ENCODE peak calls at places on chromosomes 5 and 9, in six cellular contexts. One of them, this sample, is unnamed. For H3K36me3 and H3K4me1, the result is how much of the 10 kb centered on the place peaks cover.

GRCh38 chr9:89576404-89576824 is 28.4 kb upstream of the GADD45G start:
- DNase-seq in lower lobe of right lung: no peak
- DNase-seq in vagina: no peak
- DNase-seq in colonic mucosa: no peak
- DNase-seq in cardiac muscle cell: peak
- DNase-seq in neural progenitor cell: peak
- DNase-seq in this sample: peak

GRCh38 chr9:77892171-77892570 is 139.4 kb downstream of the GNAQ start:
- DNase-seq in lower lobe of right lung: no peak
- DNase-seq in vagina: no peak
- DNase-seq in colonic mucosa: no peak
- DNase-seq in cardiac muscle cell: no peak
- DNase-seq in neural progenitor cell: no peak
- DNase-seq in this sample: no peak

GRCh38 chr5:144549580-144549979 is 378.9 kb downstream of the KCTD16 start:
- DNase-seq in lower lobe of right lung: no peak
- DNase-seq in vagina: no peak
- DNase-seq in colonic mucosa: peak
- DNase-seq in cardiac muscle cell: no peak
- DNase-seq in neural progenitor cell: no peak
- DNase-seq in this sample: no peak

GRCh38 chr5:107869459-107870115 is 198.8 kb upstream of the EFNA5 start:
- DNase-seq in lower lobe of right lung: no peak
- DNase-seq in vagina: no peak
- DNase-seq in colonic mucosa: no peak
- DNase-seq in cardiac muscle cell: no peak
- DNase-seq in neural progenitor cell: no peak
- DNase-seq in this sample: no peak

GRCh38 chr9:124262596-124263045 is 4.9 kb downstream of the NEK6 start:
- DNase-seq in lower lobe of right lung: no peak
- DNase-seq in vagina: no peak
- DNase-seq in colonic mucosa: no peak
- DNase-seq in cardiac muscle cell: no peak
- DNase-seq in neural progenitor cell: peak
- DNase-seq in this sample: peak

GRCh38 chr5:150085191-150085912 is 1.0 kb downstream of the CSF1R start:
- DNase-seq in lower lobe of right lung: no peak
- DNase-seq in vagina: peak
- DNase-seq in colonic mucosa: peak
- DNase-seq in cardiac muscle cell: no peak
- DNase-seq in neural progenitor cell: no peak
- DNase-seq in this sample: no peak

GRCh38 chr5:169218862-169219261 is 82.1 kb downstream of the SLIT3 start:
- DNase-seq in lower lobe of right lung: no peak
- DNase-seq in vagina: no peak
- DNase-seq in colonic mucosa: no peak
- DNase-seq in cardiac muscle cell: no peak
- DNase-seq in neural progenitor cell: no peak
- DNase-seq in this sample: no peak

GRCh38 chr5:138874771-138875628 is at the start of gene LRRTM2:
- DNase-seq in lower lobe of right lung: no peak
- DNase-seq in vagina: no peak
- DNase-seq in colonic mucosa: no peak
- DNase-seq in cardiac muscle cell: no peak
- DNase-seq in neural progenitor cell: peak
- DNase-seq in this sample: no peak

GRCh38 chr9:70352356-70352755 is 62.1 kb downstream of the KLF9 start:
- DNase-seq in lower lobe of right lung: no peak
- DNase-seq in vagina: no peak
- DNase-seq in colonic mucosa: no peak
- DNase-seq in cardiac muscle cell: no peak
- DNase-seq in neural progenitor cell: no peak
- DNase-seq in this sample: no peak

GRCh38 chr9:78357165-78357873 is 60.4 kb downstream of the PSAT1 start:
- DNase-seq in lower lobe of right lung: no peak
- DNase-seq in vagina: no peak
- DNase-seq in colonic mucosa: no peak
- DNase-seq in cardiac muscle cell: no peak
- DNase-seq in neural progenitor cell: no peak
- DNase-seq in this sample: no peak

GRCh38 chr9:111959960-111960359 is 63.3 kb downstream of the UGCG start:
- DNase-seq in lower lobe of right lung: no peak
- DNase-seq in vagina: no peak
- DNase-seq in colonic mucosa: no peak
- DNase-seq in cardiac muscle cell: no peak
- DNase-seq in neural progenitor cell: no peak
- DNase-seq in this sample: no peak

GRCh38 chr5:62560786-62561185 is 17.8 kb upstream of the LRRC70 start:
- DNase-seq in lower lobe of right lung: no peak
- DNase-seq in vagina: no peak
- DNase-seq in colonic mucosa: no peak
- DNase-seq in cardiac muscle cell: no peak
- DNase-seq in neural progenitor cell: no peak
- DNase-seq in this sample: no peak

GRCh38 chr9:33468797-33469621 is 4.7 kb downstream of the NOL6 start:
- DNase-seq in lower lobe of right lung: no peak
- DNase-seq in vagina: no peak
- DNase-seq in colonic mucosa: no peak
- DNase-seq in cardiac muscle cell: no peak
- DNase-seq in neural progenitor cell: no peak
- DNase-seq in this sample: no peak

GRCh38 chr5:143695244-143695885 is 116.6 kb upstream of the HMHB1 start:
- DNase-seq in lower lobe of right lung: no peak
- DNase-seq in vagina: no peak
- DNase-seq in colonic mucosa: no peak
- DNase-seq in cardiac muscle cell: no peak
- DNase-seq in neural progenitor cell: no peak
- DNase-seq in this sample: no peak

GRCh38 chr5:77550416-77550815 is 58.3 kb upstream of the WDR41 start:
- DNase-seq in lower lobe of right lung: no peak
- DNase-seq in vagina: no peak
- DNase-seq in colonic mucosa: no peak
- DNase-seq in cardiac muscle cell: no peak
- DNase-seq in neural progenitor cell: no peak
- DNase-seq in this sample: no peak

GRCh38 chr5:40073927-40074326 is 605.8 kb upstream of the PTGER4 start:
- DNase-seq in lower lobe of right lung: no peak
- DNase-seq in vagina: no peak
- DNase-seq in colonic mucosa: no peak
- DNase-seq in cardiac muscle cell: no peak
- DNase-seq in neural progenitor cell: no peak
- DNase-seq in this sample: no peak

GRCh38 chr5:149386166-149386565 is 7.1 kb upstream of the IL17B start:
- DNase-seq in lower lobe of right lung: no peak
- DNase-seq in vagina: no peak
- DNase-seq in colonic mucosa: no peak
- DNase-seq in cardiac muscle cell: peak
- DNase-seq in neural progenitor cell: no peak
- DNase-seq in this sample: no peak

GRCh38 chr5:95261369-95262175 is 23.3 kb downstream of the MCTP1 start:
- DNase-seq in lower lobe of right lung: peak
- DNase-seq in vagina: no peak
- DNase-seq in colonic mucosa: no peak
- DNase-seq in cardiac muscle cell: peak
- DNase-seq in neural progenitor cell: no peak
- DNase-seq in this sample: peak

GRCh38 chr9:86099695-86100364 is 472 bp upstream of the GOLM1 start:
- DNase-seq in lower lobe of right lung: peak
- DNase-seq in vagina: no peak
- DNase-seq in colonic mucosa: peak
- DNase-seq in cardiac muscle cell: peak
- DNase-seq in neural progenitor cell: peak
- DNase-seq in this sample: peak

GRCh38 chr5:179802950-179803562 is 3.6 kb downstream of the MGAT4B start:
- DNase-seq in lower lobe of right lung: no peak
- DNase-seq in vagina: no peak
- DNase-seq in colonic mucosa: peak
- DNase-seq in cardiac muscle cell: no peak
- DNase-seq in neural progenitor cell: peak
- DNase-seq in this sample: no peak

GRCh38 chr5:159163027-159163699 is 46.2 kb downstream of the RNF145 start:
- DNase-seq in lower lobe of right lung: no peak
- DNase-seq in vagina: no peak
- DNase-seq in colonic mucosa: no peak
- DNase-seq in cardiac muscle cell: no peak
- DNase-seq in neural progenitor cell: no peak
- DNase-seq in this sample: no peak

GRCh38 chr5:93800988-93801811 is 59.8 kb upstream of the POU5F2 start:
- DNase-seq in lower lobe of right lung: no peak
- DNase-seq in vagina: no peak
- DNase-seq in colonic mucosa: peak
- DNase-seq in cardiac muscle cell: peak
- DNase-seq in neural progenitor cell: peak
- DNase-seq in this sample: peak

GRCh38 chr9:36882117-36882465 is 152.0 kb downstream of the PAX5 start:
- DNase-seq in lower lobe of right lung: no peak
- DNase-seq in vagina: no peak
- DNase-seq in colonic mucosa: no peak
- DNase-seq in cardiac muscle cell: no peak
- DNase-seq in neural progenitor cell: no peak
- DNase-seq in this sample: no peak

GRCh38 chr5:132737982-132738770 is 830 bp upstream of the KIF3A start:
- DNase-seq in lower lobe of right lung: no peak
- DNase-seq in vagina: no peak
- DNase-seq in colonic mucosa: no peak
- DNase-seq in cardiac muscle cell: no peak
- DNase-seq in neural progenitor cell: no peak
- DNase-seq in this sample: no peak

GRCh38 chr9:72960446-72960845 is 7.6 kb upstream of the ALDH1A1 start:
- DNase-seq in lower lobe of right lung: no peak
- DNase-seq in vagina: no peak
- DNase-seq in colonic mucosa: no peak
- DNase-seq in cardiac muscle cell: no peak
- DNase-seq in neural progenitor cell: no peak
- DNase-seq in this sample: no peak

DNA sequence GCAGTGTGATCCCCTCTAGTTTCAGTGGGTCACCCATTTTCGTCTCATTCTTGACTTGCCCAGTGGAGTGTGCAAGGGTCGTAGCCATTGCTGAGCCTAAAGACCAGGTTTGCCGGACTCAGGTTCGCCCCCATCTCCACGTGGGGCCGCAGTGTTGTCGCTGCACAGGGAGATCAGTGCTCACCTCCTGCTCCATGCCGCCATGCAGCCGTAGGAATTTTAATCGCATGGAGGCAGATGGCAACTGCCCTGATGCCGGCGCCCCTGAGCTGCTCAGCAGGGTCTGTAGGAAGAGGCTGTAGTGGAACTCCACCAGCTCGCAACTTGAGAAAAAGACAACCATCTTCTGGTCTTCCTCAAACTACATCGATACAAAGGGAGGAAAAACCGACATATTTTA is 24.1 kb downstream of the DDX31 start:
- DNase-seq in lower lobe of right lung: no peak
- DNase-seq in vagina: no peak
- DNase-seq in colonic mucosa: no peak
- DNase-seq in cardiac muscle cell: no peak
- DNase-seq in neural progenitor cell: no peak
- DNase-seq in this sample: no peak
- H3K36me3 ChIP-seq in lower lobe of right lung: half or more
- H3K36me3 ChIP-seq in vagina: under half
- H3K36me3 ChIP-seq in colonic mucosa: under half
- H3K36me3 ChIP-seq in cardiac muscle cell: under half
- H3K36me3 ChIP-seq in neural progenitor cell: under half
- H3K36me3 ChIP-seq in this sample: half or more

DNA sequence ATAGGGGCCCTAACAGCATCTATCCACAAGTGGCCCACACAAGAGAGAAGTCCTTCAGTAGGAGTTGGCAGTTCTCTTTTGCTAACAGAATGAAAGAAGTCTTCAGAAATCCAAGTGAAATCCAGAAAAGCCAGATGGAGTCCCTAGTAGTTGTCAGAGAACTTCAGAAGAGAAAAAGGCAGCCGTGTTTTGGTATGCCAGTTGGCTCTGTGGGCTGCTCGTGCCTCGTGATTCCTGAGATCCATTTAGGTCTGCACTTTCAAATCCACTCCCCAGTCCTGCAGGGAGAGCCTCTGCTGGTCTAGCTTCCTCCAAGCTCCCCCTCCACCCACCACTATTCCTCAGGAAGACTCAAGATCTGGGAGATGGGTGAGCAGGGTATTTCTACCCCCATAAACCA is 69.0 kb downstream of the CFAP90 start:
- DNase-seq in lower lobe of right lung: no peak
- DNase-seq in vagina: no peak
- DNase-seq in colonic mucosa: no peak
- DNase-seq in cardiac muscle cell: no peak
- DNase-seq in neural progenitor cell: no peak
- DNase-seq in this sample: no peak
- H3K4me3 ChIP-seq in lower lobe of right lung: no peak
- H3K4me3 ChIP-seq in vagina: no peak
- H3K4me3 ChIP-seq in colonic mucosa: no peak
- H3K4me3 ChIP-seq in cardiac muscle cell: no peak
- H3K4me3 ChIP-seq in neural progenitor cell: no peak
- H3K4me3 ChIP-seq in this sample: no peak

DNA sequence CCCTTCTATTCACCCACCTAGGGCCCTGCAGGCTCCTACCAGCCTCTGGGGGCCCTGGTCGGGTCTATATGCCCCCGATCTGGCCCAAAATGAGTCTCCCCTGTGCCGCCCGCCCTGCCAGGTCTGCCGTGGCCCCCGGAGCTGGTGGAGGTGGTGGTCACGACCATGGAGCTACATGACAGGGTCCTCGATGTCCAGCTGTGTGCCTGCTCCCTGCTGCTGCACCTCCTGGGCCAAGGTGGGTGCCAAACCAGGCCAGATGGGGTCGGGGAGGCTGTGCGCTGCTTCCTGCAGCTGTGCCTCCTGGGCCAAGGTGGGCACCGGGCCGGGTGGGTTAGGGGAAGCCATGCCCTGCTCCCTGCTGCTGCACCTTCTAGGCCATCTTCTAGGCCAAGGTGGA is 17.5 kb downstream of the REXO4 start:
- DNase-seq in lower lobe of right lung: no peak
- DNase-seq in vagina: no peak
- DNase-seq in colonic mucosa: no peak
- DNase-seq in cardiac muscle cell: no peak
- DNase-seq in neural progenitor cell: no peak
- DNase-seq in this sample: no peak
- H3K4me1 ChIP-seq in lower lobe of right lung: under half
- H3K4me1 ChIP-seq in vagina: under half
- H3K4me1 ChIP-seq in colonic mucosa: under half
- H3K4me1 ChIP-seq in cardiac muscle cell: under half
- H3K4me1 ChIP-seq in neural progenitor cell: under half
- H3K4me1 ChIP-seq in this sample: under half

GRCh38 chr9:128636556-128637530 is 19.8 kb downstream of the DYNC2I2 start:
- DNase-seq in lower lobe of right lung: no peak
- DNase-seq in vagina: no peak
- DNase-seq in colonic mucosa: no peak
- DNase-seq in cardiac muscle cell: no peak
- DNase-seq in neural progenitor cell: no peak
- DNase-seq in this sample: no peak
- H3K36me3 ChIP-seq in lower lobe of right lung: half or more
- H3K36me3 ChIP-seq in vagina: under half
- H3K36me3 ChIP-seq in colonic mucosa: under half
- H3K36me3 ChIP-seq in cardiac muscle cell: under half
- H3K36me3 ChIP-seq in neural progenitor cell: under half
- H3K36me3 ChIP-seq in this sample: half or more

GRCh38 chr5:9570876-9571275 is 25.0 kb upstream of the SEMA5A start:
- DNase-seq in lower lobe of right lung: no peak
- DNase-seq in vagina: no peak
- DNase-seq in colonic mucosa: no peak
- DNase-seq in cardiac muscle cell: no peak
- DNase-seq in neural progenitor cell: no peak
- DNase-seq in this sample: no peak
- H3K4me3 ChIP-seq in lower lobe of right lung: no peak
- H3K4me3 ChIP-seq in vagina: no peak
- H3K4me3 ChIP-seq in colonic mucosa: no peak
- H3K4me3 ChIP-seq in cardiac muscle cell: no peak
- H3K4me3 ChIP-seq in neural progenitor cell: no peak
- H3K4me3 ChIP-seq in this sample: no peak

This sample was measured in HAP-1.